ENCODE peak calls at places on chromosomes 5 and 9, in five cellular contexts. I, K, J, N and V are unnamed samples.

GRCh38 chr9:124164800-124165199 is 92.9 kb upstream of the NEK6 start:
- DNase-seq in J (no peak), K (no peak), I (no peak), N (no peak), V (no peak)

GRCh38 chr9:82148849-82149544 is 160.4 kb downstream of the SPATA31D1 start:
- DNase-seq in K (no peak), J (peak; percentile 90), I (peak; percentile 71), N (no peak), V (no peak)

GRCh38 chr9:125659954-125660353 is 47.1 kb downstream of the MAPKAP1 start:
- DNase-seq in J (peak; percentile 93), K (no peak), N (no peak), I (no peak), V (no peak)

GRCh38 chr5:178996156-178996555 is 1.0 kb upstream of the GRM6 start:
- DNase-seq in I (no peak), K (no peak), N (peak; percentile 29), J (no peak), V (no peak)

GRCh38 chr5:15515229-15515628 is 15.2 kb downstream of the FBXL7 start:
- DNase-seq in I (no peak), N (no peak), K (no peak), J (no peak), V (no peak)

GRCh38 chr5:131550606-131551005 is 84.4 kb downstream of the RAPGEF6 start:
- DNase-seq in J (no peak), I (no peak), N (no peak), K (no peak), V (no peak)

GRCh38 chr9:126413470-126414051 is 86.9 kb downstream of the MVB12B start:
- DNase-seq in N (no peak), I (no peak), J (no peak), K (no peak), V (no peak)

GRCh38 chr5:159412284-159413046 is 82.2 kb upstream of the IL12B start:
- DNase-seq in N (no peak), J (no peak), K (no peak), I (no peak), V (no peak)

GRCh38 chr5:53419247-53419646 is 61.2 kb upstream of the FST start:
- DNase-seq in I (no peak), K (no peak), N (no peak), J (peak; percentile 94), V (no peak)

GRCh38 chr9:110619831-110620230 is 40.3 kb upstream of the SVEP1 start:
- DNase-seq in K (no peak), N (no peak), I (no peak), J (peak; percentile 69), V (no peak)

GRCh38 chr5:163509288-163510040 is 4.0 kb downstream of the MAT2B start:
- DNase-seq in N (no peak), J (peak; percentile 79), K (no peak), I (no peak), V (no peak)

GRCh38 chr5:170846416-170846815 is 15.4 kb upstream of the RANBP17 start:
- DNase-seq in K (no peak), N (no peak), J (no peak), I (no peak), V (peak; percentile 45)

GRCh38 chr5:170848033-170848432 is 13.8 kb upstream of the RANBP17 start:
- DNase-seq in I (no peak), N (no peak), K (no peak), J (peak; percentile 35), V (no peak)

GRCh38 chr5:170843870-170844269 is 17.9 kb upstream of the RANBP17 start:
- DNase-seq in N (no peak), I (no peak), K (no peak), J (no peak), V (peak; percentile 88)

GRCh38 chr5:170849374-170849773 is 12.4 kb upstream of the RANBP17 start:
- DNase-seq in I (no peak), J (no peak), K (no peak), N (no peak), V (no peak)

DNA sequence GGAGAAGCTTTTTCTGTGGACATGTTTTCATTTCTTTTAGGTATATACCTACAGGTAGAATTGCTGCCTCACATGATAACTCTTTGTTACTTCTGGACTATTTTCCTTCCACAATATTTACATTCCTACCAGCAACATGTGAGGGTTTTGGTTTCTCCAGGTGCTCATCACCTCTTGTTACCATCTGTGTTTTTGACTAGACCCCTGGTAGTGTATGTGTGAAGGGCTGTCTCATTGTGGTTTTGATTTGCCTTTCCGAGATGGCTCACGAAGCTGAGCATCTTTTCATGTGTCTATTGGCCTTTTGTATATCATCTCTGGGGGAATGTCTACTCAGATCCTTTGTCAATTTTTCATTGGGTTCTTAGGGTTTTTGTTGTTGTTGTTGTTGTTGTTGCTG is 17.2 kb upstream of the RANBP17 start:
- DNase-seq in I (no peak), J (no peak), N (no peak), K (no peak), V (peak; percentile 67)
- TF ChIP-seq EZH2phosphoT487 in I (no peak), J (no peak), N (no peak), K (no peak), V (no peak)

GRCh38 chr9:113372059-113372458 is 4.7 kb downstream of the HDHD3 start:
- DNase-seq in N (no peak), K (no peak), I (no peak), J (no peak), V (no peak)

GRCh38 chr9:113375057-113376023 is 1.4 kb downstream of the HDHD3 start:
- DNase-seq in K (no peak), N (no peak), I (no peak), J (peak; percentile 28), V (no peak)

GRCh38 chr9:113370806-113371325 is 5.9 kb downstream of the HDHD3 start:
- DNase-seq in N (no peak), I (no peak), J (no peak), K (no peak), V (no peak)

GRCh38 chr9:113373676-113374392 is 3.0 kb downstream of the HDHD3 start:
- DNase-seq in N (no peak), K (no peak), J (no peak), I (no peak), V (no peak)

DNA sequence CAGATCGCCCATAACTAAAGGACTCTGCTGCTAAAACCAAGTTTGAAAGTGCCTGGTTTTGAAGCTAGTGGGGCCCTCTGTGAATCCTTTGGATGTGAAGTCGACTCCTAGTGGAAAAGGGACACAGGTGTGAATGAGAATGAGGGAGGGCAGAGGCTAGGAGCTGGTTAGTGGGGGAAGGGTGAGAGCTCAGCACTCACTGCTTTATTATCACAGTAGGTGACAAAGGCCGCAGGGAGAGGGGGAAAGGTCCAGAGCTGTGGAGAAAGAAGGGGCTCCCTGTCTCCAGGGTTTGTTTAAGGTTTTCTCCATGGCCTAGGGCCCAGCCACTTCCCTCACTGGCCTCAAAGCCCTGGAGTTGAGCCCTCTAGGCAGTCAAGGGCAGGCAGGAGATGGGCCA is 3.5 kb downstream of the HDHD3 start:
- DNase-seq in J (no peak), N (no peak), K (no peak), I (no peak), V (no peak)
- H3K9ac ChIP-seq in J (no peak overlapping the region), N (no peak overlapping the region), K (no peak overlapping the region), I (no peak overlapping the region), V (no peak overlapping the region)

GRCh38 chr9:134272302-134273023 is 53.8 kb upstream of the RXRA start:
- DNase-seq in J (no peak), I (no peak), K (no peak), N (no peak), V (no peak)
- TF ChIP-seq EZH2phosphoT487 in J (no peak), I (no peak), K (no peak), N (no peak), V (no peak)

GRCh38 chr5:133830911-133831310 is 137.5 kb downstream of the C5orf15 start:
- DNase-seq in K (no peak), N (no peak), J (no peak), I (no peak), V (peak; percentile 55)
- H3K9ac ChIP-seq in K (no peak overlapping the region), N (no peak overlapping the region), J (no peak overlapping the region), I (no peak overlapping the region), V (no peak overlapping the region)

DNA sequence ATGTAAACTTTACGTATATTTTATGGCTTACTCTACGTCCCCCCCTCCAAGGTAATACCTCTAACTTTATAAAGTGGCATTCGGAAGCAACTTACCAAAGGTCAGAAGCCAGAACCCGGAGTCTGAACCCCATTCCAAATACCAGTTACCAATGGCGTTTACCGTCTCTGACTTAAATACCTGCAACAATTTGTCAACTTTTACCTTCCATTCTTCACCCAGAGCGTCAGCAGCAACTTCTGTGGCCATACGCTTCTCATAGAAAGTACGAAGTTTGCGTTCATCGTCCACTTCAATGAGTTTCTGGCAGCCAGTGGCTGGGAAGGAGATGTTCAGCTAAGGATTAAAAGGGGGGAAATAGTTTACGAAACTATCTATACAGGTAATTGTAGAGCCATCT is 753 bp downstream of the RPS6 start:
- DNase-seq in N (peak; percentile 16), I (no peak), J (peak; percentile 33), K (no peak), V (no peak)
- TF ChIP-seq EZH2phosphoT487 in N (no peak), I (no peak), J (no peak), K (no peak), V (no peak)